ENCODE peak calls at places on chromosomes 7 and 10, in five cellular contexts. One of them, this sample, is unnamed.

GRCh38 chr7:37311282-37311868 is 137.3 kb downstream of the ELMO1 start:
- DNase-seq in effector memory CD8-positive, alpha-beta T cell: no peak
- DNase-seq in suprapubic skin: no peak
- DNase-seq in NCI-H2029: no peak
- DNase-seq in memory B cell: peak
- DNase-seq in this sample: no peak

GRCh38 chr10:75094465-75094864 is 17.0 kb upstream of the SAMD8 start:
- DNase-seq in effector memory CD8-positive, alpha-beta T cell: no peak
- DNase-seq in NCI-H2029: no peak
- DNase-seq in suprapubic skin: no peak
- DNase-seq in memory B cell: no peak
- DNase-seq in this sample: no peak

GRCh38 chr7:24755541-24756416 is 1.5 kb downstream of the GSDME start:
- DNase-seq in NCI-H2029: no peak
- DNase-seq in effector memory CD8-positive, alpha-beta T cell: no peak
- DNase-seq in memory B cell: no peak
- DNase-seq in suprapubic skin: no peak
- DNase-seq in this sample: no peak

GRCh38 chr10:86827639-86828038 is 71.2 kb downstream of the BMPR1A start:
- DNase-seq in effector memory CD8-positive, alpha-beta T cell: no peak
- DNase-seq in NCI-H2029: no peak
- DNase-seq in memory B cell: no peak
- DNase-seq in suprapubic skin: no peak
- DNase-seq in this sample: no peak

GRCh38 chr10:133011883-133012282 is 69.5 kb upstream of the CFAP46 start:
- DNase-seq in suprapubic skin: no peak
- DNase-seq in effector memory CD8-positive, alpha-beta T cell: no peak
- DNase-seq in NCI-H2029: no peak
- DNase-seq in memory B cell: no peak
- DNase-seq in this sample: no peak

GRCh38 chr7:153006911-153007310 is 247.4 kb downstream of the ACTR3B start:
- DNase-seq in suprapubic skin: peak
- DNase-seq in memory B cell: no peak
- DNase-seq in effector memory CD8-positive, alpha-beta T cell: no peak
- DNase-seq in NCI-H2029: no peak
- DNase-seq in this sample: no peak

GRCh38 chr10:48291190-48291589 is 15.3 kb upstream of the MAPK8 start:
- DNase-seq in suprapubic skin: no peak
- DNase-seq in effector memory CD8-positive, alpha-beta T cell: no peak
- DNase-seq in memory B cell: no peak
- DNase-seq in NCI-H2029: no peak
- DNase-seq in this sample: no peak

GRCh38 chr7:2959828-2960599 is 83.7 kb downstream of the CARD11 start:
- DNase-seq in suprapubic skin: no peak
- DNase-seq in memory B cell: no peak
- DNase-seq in NCI-H2029: no peak
- DNase-seq in effector memory CD8-positive, alpha-beta T cell: no peak
- DNase-seq in this sample: no peak

GRCh38 chr10:96222441-96222840 is 48.9 kb downstream of the BLNK start:
- DNase-seq in NCI-H2029: no peak
- DNase-seq in effector memory CD8-positive, alpha-beta T cell: no peak
- DNase-seq in memory B cell: no peak
- DNase-seq in suprapubic skin: no peak
- DNase-seq in this sample: no peak

GRCh38 chr10:121734517-121735137 is 136.4 kb upstream of the FGFR2 start:
- DNase-seq in effector memory CD8-positive, alpha-beta T cell: no peak
- DNase-seq in NCI-H2029: no peak
- DNase-seq in suprapubic skin: no peak
- DNase-seq in memory B cell: no peak
- DNase-seq in this sample: no peak

GRCh38 chr7:39453743-39454355 is 112.4 kb upstream of the YAE1 start:
- DNase-seq in effector memory CD8-positive, alpha-beta T cell: peak
- DNase-seq in suprapubic skin: no peak
- DNase-seq in memory B cell: peak
- DNase-seq in NCI-H2029: no peak
- DNase-seq in this sample: peak

GRCh38 chr10:49001861-49002675 is 62.4 kb upstream of the LRRC18 start:
- DNase-seq in memory B cell: no peak
- DNase-seq in NCI-H2029: no peak
- DNase-seq in suprapubic skin: no peak
- DNase-seq in effector memory CD8-positive, alpha-beta T cell: no peak
- DNase-seq in this sample: no peak